ENCODE peak calls at places on chromosomes 4 and X, in five cellular contexts. Z is stomach, N is psoas muscle, V is uterus, X is PC-3. I is an unnamed sample.

GRCh38 chrX:129957241-129958099 is 25.0 kb upstream of the BCORL1 start:
- DNase-seq in Z (peak; percentile 70), N (peak; percentile 76), V (peak; percentile 52), X (peak; percentile 11), I (peak; percentile 63)

GRCh38 chrX:20067709-20068315 is 48.9 kb downstream of the MAP7D2 start:
- DNase-seq in Z (peak; percentile 90), N (peak; percentile 79), V (peak; percentile 88), X (peak; percentile 74), I (peak; percentile 86)

GRCh38 chr4:6955261-6955911 is 45.8 kb downstream of the TBC1D14 start:
- DNase-seq in Z (peak; percentile 61), N (peak; percentile 39), V (no peak), X (peak; percentile 58), I (no peak)

GRCh38 chr4:95421869-95422268 is 126.9 kb downstream of the UNC5C start:
- DNase-seq in Z (no peak), N (no peak), V (no peak), X (no peak), I (no peak)

GRCh38 chrX:50736651-50737050 is 77.3 kb downstream of the SHROOM4 start:
- DNase-seq in Z (no peak), N (no peak), V (no peak), X (no peak), I (no peak)

GRCh38 chr4:185730849-185731608 is 81.0 kb downstream of the SORBS2 start:
- DNase-seq in Z (no peak), N (no peak), V (no peak), X (no peak), I (no peak)

GRCh38 chrX:101485212-101486064 is at the start of gene ARMCX4:
- DNase-seq in Z (peak; percentile 58), N (peak; percentile 68), V (peak; percentile 57), X (no peak), I (no peak)

GRCh38 chrX:118507766-118508165 is 12.2 kb downstream of the DOCK11 start:
- DNase-seq in Z (no peak), N (no peak), V (no peak), X (no peak), I (no peak)

GRCh38 chr4:34422472-34422871 is 1821.8 kb downstream of the ARAP2 start:
- DNase-seq in Z (no peak), N (no peak), V (no peak), X (peak; percentile 10), I (no peak)

GRCh38 chrX:9317174-9317573 is 147.7 kb upstream of the TBL1X start:
- DNase-seq in Z (no peak), N (no peak), V (no peak), X (no peak), I (no peak)

GRCh38 chrX:56765816-56766553 is 36.9 kb downstream of the NBDY start:
- DNase-seq in Z (peak; percentile 17), N (no peak), V (no peak), X (no peak), I (peak; percentile 57)

GRCh38 chrX:47232803-47233332 is at the start of gene USP11:
- DNase-seq in Z (peak; percentile 38), N (peak; percentile 80), V (peak; percentile 58), X (peak; percentile 17), I (no peak)

GRCh38 chr4:183326853-183327252 is 4.6 kb upstream of the CLDN24 start:
- DNase-seq in Z (no peak), N (no peak), V (no peak), X (peak; percentile 76), I (no peak)

GRCh38 chr4:177673980-177674504 is 231.8 kb upstream of the AGA start:
- DNase-seq in Z (no peak), N (no peak), V (no peak), X (no peak), I (no peak)

GRCh38 chr4:17521595-17521994 is 6.6 kb downstream of the CLRN2 start:
- DNase-seq in Z (no peak), N (no peak), V (no peak), X (no peak), I (no peak)

GRCh38 chr4:100895572-100896197 is 377.9 kb upstream of the EMCN start:
- DNase-seq in Z (no peak), N (no peak), V (no peak), X (no peak), I (no peak)

GRCh38 chrX:103608305-103608963 is 671 bp downstream of the TCEAL3 start:
- DNase-seq in Z (no peak), N (peak; percentile 50), V (no peak), X (peak; percentile 1), I (no peak)

GRCh38 chr4:177450421-177451107 is 8.3 kb upstream of the AGA start:
- DNase-seq in Z (no peak), N (no peak), V (no peak), X (no peak), I (no peak)

GRCh38 chr4:114136067-114136466 is 156.6 kb upstream of the ARSJ start:
- DNase-seq in Z (no peak), N (no peak), V (no peak), X (no peak), I (no peak)

GRCh38 chr4:153346563-153346962 is 2.1 kb downstream of the MND1 start:
- DNase-seq in Z (no peak), N (no peak), V (no peak), X (no peak), I (no peak)
- H3K4me1 ChIP-seq in Z (peaks cover 25% of the 10 kb centered on the region), N (peaks cover 8% of the 10 kb centered on the region), V (no peaks in the 10 kb centered on the region), X (peaks cover 32% of the 10 kb centered on the region), I (no peaks in the 10 kb centered on the region)

GRCh38 chr4:170008376-170008775 is 17.8 kb downstream of the MFAP3L start:
- DNase-seq in Z (no peak), N (no peak), V (no peak), X (no peak), I (no peak)
- H3K4me1 ChIP-seq in Z (no peaks in the 10 kb centered on the region), N (peaks cover 3% of the 10 kb centered on the region), V (no peaks in the 10 kb centered on the region), X (no peaks in the 10 kb centered on the region), I (no peaks in the 10 kb centered on the region)

GRCh38 chr4:173507471-173508385 is 22.3 kb downstream of the HAND2 start:
- DNase-seq in Z (no peak), N (no peak), V (peak; percentile 14), X (no peak), I (peak; percentile 56)

GRCh38 chr4:173505924-173506779 is 23.9 kb downstream of the HAND2 start:
- DNase-seq in Z (peak; percentile 59), N (no peak), V (peak; percentile 67), X (peak; percentile 56), I (peak; percentile 83)

GRCh38 chr4:173509031-173510001 is 20.7 kb downstream of the HAND2 start:
- DNase-seq in Z (no peak), N (no peak), V (peak; percentile 62), X (no peak), I (peak; percentile 69)

GRCh38 chr4:173508386-173509002 is 21.5 kb downstream of the HAND2 start:
- DNase-seq in Z (no peak), N (no peak), V (peak; percentile 17), X (no peak), I (peak; percentile 63)

DNA sequence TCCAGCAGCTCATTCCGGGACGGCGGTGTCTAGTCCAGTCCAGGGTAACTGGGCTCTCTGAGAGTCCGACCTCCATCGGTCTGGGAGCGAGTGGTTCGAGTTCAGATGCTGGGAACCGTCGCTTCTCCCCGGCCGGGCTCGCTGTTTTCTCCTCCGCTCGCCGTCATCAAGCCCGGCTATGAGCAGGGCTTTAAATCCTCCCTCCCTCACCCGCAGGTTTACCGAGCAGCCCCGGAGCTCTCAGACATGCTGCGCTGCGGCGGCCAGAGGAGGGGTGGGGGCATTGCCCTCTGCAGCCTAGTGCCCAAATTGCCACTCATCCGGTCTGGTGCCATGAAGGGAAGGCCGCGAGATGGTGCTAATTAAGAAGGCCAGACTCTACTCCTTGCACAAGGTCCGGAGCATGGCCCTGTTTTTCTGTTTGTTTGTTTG is 23.2 kb downstream of the HAND2 start:
- DNase-seq in Z (no peak), N (no peak), V (peak; percentile 13), X (no peak), I (peak; percentile 64)
- H3K4me1 ChIP-seq in Z (peaks cover 63% of the 10 kb centered on the region), N (no peaks in the 10 kb centered on the region), V (no peaks in the 10 kb centered on the region), X (no peaks in the 10 kb centered on the region), I (peaks cover 57% of the 10 kb centered on the region)

DNA sequence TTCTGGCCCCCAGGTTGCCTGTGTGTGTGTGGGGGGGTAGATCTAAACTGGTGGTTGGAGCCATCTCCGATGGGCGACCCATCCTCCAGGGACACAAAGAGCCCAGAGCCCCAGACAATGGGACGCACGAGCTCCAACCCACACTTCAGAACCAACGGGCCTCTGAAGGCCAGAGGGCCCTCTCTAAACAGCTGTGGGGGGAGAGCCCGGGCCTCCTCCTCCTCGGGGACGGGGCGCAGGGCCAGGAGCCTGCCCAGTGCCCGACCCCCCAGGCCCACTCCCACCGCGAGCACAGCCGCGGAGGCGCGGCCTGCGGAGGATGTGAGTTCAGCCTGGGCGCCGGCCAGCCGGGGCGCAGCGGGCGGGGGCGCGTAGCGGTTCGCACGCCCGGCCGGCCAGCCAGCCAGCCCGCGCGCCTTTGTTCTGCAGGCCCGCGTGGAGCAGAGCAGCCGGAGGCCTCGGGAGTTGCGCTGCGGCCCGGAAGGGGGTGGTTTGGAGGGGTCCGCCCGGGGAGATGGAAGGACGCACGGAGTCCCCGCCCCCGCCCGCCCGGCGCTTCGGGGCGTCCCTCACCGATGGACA is 4.0 kb downstream of the FLNA start:
- DNase-seq in Z (no peak), N (peak; percentile 61), V (no peak), X (no peak), I (no peak)
- H3K4me1 ChIP-seq in Z (peaks cover 27% of the 10 kb centered on the region), N (peaks cover 8% of the 10 kb centered on the region), V (peaks cover 12% of the 10 kb centered on the region), X (peaks cover 36% of the 10 kb centered on the region), I (no peaks in the 10 kb centered on the region)

GRCh38 chr4:54281060-54281781 is 52.1 kb downstream of the PDGFRA start:
- DNase-seq in Z (peak; percentile 92), N (peak; percentile 87), V (peak; percentile 76), X (peak; percentile 90), I (peak; percentile 92)

GRCh38 chr4:54274786-54275503 is 45.9 kb downstream of the PDGFRA start:
- DNase-seq in Z (no peak), N (no peak), V (no peak), X (no peak), I (no peak)

GRCh38 chr4:54277691-54278090 is 48.6 kb downstream of the PDGFRA start:
- DNase-seq in Z (no peak), N (no peak), V (peak; percentile 28), X (peak; percentile 75), I (no peak)

GRCh38 chr4:54274264-54274663 is 45.2 kb downstream of the PDGFRA start:
- DNase-seq in Z (no peak), N (no peak), V (no peak), X (no peak), I (no peak)

DNA sequence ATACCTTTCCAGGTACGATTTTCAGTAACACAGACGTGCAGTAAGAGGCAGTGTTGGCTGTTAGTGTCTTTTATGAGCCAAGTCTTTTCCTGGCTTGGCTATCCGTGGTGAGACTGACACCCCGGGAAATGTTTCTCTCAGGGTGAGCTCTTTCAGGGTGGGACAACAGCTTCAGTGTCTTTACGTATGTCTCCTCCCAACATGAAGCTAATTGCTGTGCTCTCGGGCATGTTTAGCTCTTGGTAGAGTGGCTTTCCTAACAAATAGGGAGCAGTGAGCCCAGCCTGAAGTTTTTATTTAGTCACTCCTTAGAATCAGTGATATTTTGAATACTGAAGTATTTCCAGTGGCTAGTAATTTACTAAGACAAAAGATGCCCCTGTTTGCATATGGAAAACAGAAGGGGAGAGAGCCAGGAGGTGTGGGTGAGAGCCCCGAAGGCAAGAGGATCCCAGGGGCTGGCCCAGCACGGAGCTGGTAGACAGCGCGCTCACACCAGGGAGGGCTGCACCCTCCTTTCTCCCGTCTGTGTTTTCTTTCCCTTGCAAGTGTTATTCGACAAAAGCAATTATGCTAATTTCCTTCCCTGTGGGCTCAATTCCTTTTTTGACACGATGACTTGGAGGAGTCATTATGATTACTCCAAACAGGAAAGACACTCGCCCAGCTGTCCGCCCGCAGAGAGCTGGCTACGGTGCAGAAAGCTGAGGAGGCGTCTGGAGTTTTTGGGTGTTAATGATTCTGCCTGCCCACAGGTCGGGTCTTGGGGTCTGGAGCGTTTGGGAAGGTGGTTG is 47.7 kb downstream of the PDGFRA start:
- DNase-seq in Z (no peak), N (no peak), V (no peak), X (no peak), I (no peak)
- H3K4me1 ChIP-seq in Z (peaks cover 39% of the 10 kb centered on the region), N (peaks cover 26% of the 10 kb centered on the region), V (no peaks in the 10 kb centered on the region), X (peaks cover 24% of the 10 kb centered on the region), I (peaks cover 40% of the 10 kb centered on the region)